ENCODE peak calls at places on chromosomes 6 and 20, in five cellular contexts. One of them, this sample, is unnamed.

GRCh38 chr6:42598300-42598699 is 34.5 kb downstream of the UBR2 start:
- DNase-seq in GM12878: no peak
- DNase-seq in SK-N-SH: no peak
- DNase-seq in HepG2: no peak
- DNase-seq in K562: no peak
- DNase-seq in this sample: no peak

GRCh38 chr20:41436679-41437078 is 70.1 kb upstream of the EMILIN3 start:
- DNase-seq in GM12878: no peak
- DNase-seq in SK-N-SH: no peak
- DNase-seq in HepG2: no peak
- DNase-seq in K562: no peak
- DNase-seq in this sample: peak; percentile 88

GRCh38 chr6:7587631-7588100 is 2.3 kb upstream of the SNRNP48 start:
- DNase-seq in GM12878: no peak
- DNase-seq in SK-N-SH: no peak
- DNase-seq in HepG2: no peak
- DNase-seq in K562: no peak
- DNase-seq in this sample: peak; percentile 69

GRCh38 chr6:15595461-15596173 is 67.2 kb downstream of the DTNBP1 start:
- DNase-seq in GM12878: no peak
- DNase-seq in SK-N-SH: no peak
- DNase-seq in HepG2: no peak
- DNase-seq in K562: no peak
- DNase-seq in this sample: peak; percentile 41

GRCh38 chr6:157194643-157195042 is 128.7 kb downstream of the TMEM242 start:
- DNase-seq in GM12878: no peak
- DNase-seq in SK-N-SH: no peak
- DNase-seq in HepG2: no peak
- DNase-seq in K562: no peak
- DNase-seq in this sample: peak; percentile 65

GRCh38 chr6:148203970-148204369 is 138.7 kb upstream of the SASH1 start:
- DNase-seq in GM12878: peak; percentile 66
- DNase-seq in SK-N-SH: no peak
- DNase-seq in HepG2: no peak
- DNase-seq in K562: no peak
- DNase-seq in this sample: peak; percentile 90

GRCh38 chr20:45404438-45404837 is 3.7 kb upstream of the DBNDD2 start:
- DNase-seq in GM12878: no peak
- DNase-seq in SK-N-SH: no peak
- DNase-seq in HepG2: no peak
- DNase-seq in K562: no peak
- DNase-seq in this sample: no peak

GRCh38 chr6:135181333-135182119 is 418 bp downstream of the MYB start:
- DNase-seq in GM12878: no peak
- DNase-seq in SK-N-SH: no peak
- DNase-seq in HepG2: no peak
- DNase-seq in K562: no peak
- DNase-seq in this sample: no peak

GRCh38 chr6:20632696-20633095 is 98.4 kb downstream of the CDKAL1 start:
- DNase-seq in GM12878: no peak
- DNase-seq in SK-N-SH: no peak
- DNase-seq in HepG2: no peak
- DNase-seq in K562: no peak
- DNase-seq in this sample: no peak

GRCh38 chr6:80472276-80472675 is 365.8 kb downstream of the BCKDHB start:
- DNase-seq in GM12878: no peak
- DNase-seq in SK-N-SH: no peak
- DNase-seq in HepG2: no peak
- DNase-seq in K562: no peak
- DNase-seq in this sample: peak; percentile 15

GRCh38 chr20:50625986-50626677 is 65.2 kb downstream of the RIPOR3 start:
- DNase-seq in GM12878: no peak
- DNase-seq in SK-N-SH: peak; percentile 64
- DNase-seq in HepG2: peak; percentile 75
- DNase-seq in K562: peak; percentile 74
- DNase-seq in this sample: peak; percentile 39

GRCh38 chr20:58690351-58690750 is 2.2 kb upstream of the NPEPL1 start:
- DNase-seq in GM12878: no peak
- DNase-seq in SK-N-SH: no peak
- DNase-seq in HepG2: no peak
- DNase-seq in K562: no peak
- DNase-seq in this sample: no peak

GRCh38 chr20:58691773-58692578 is 624 bp upstream of the NPEPL1 start:
- DNase-seq in GM12878: no peak
- DNase-seq in SK-N-SH: no peak
- DNase-seq in HepG2: no peak
- DNase-seq in K562: no peak
- DNase-seq in this sample: no peak

GRCh38 chr20:58692579-58693225 is at the start of gene NPEPL1:
- DNase-seq in GM12878: no peak
- DNase-seq in SK-N-SH: no peak
- DNase-seq in HepG2: no peak
- DNase-seq in K562: no peak
- DNase-seq in this sample: peak; percentile 67

GRCh38 chr20:58690851-58691250 is 1.7 kb upstream of the NPEPL1 start:
- DNase-seq in GM12878: no peak
- DNase-seq in SK-N-SH: no peak
- DNase-seq in HepG2: no peak
- DNase-seq in K562: no peak
- DNase-seq in this sample: peak; percentile 22

GRCh38 chr20:58691405-58691772 is 1.2 kb upstream of the NPEPL1 start:
- DNase-seq in GM12878: no peak
- DNase-seq in SK-N-SH: no peak
- DNase-seq in HepG2: no peak
- DNase-seq in K562: no peak
- DNase-seq in this sample: no peak
- TF ChIP-seq SMC3 in GM12878: no peak
- TF ChIP-seq SMC3 in SK-N-SH: no peak
- TF ChIP-seq SMC3 in HepG2: no peak
- TF ChIP-seq SMC3 in K562: no peak
- TF ChIP-seq SMC3 in this sample: no peak

GRCh38 chr6:113697642-113698410 is 159.3 kb upstream of the MARCKS start:
- DNase-seq in GM12878: no peak
- DNase-seq in SK-N-SH: no peak
- DNase-seq in HepG2: no peak
- DNase-seq in K562: no peak
- DNase-seq in this sample: peak; percentile 98
- H3K27ac ChIP-seq in GM12878: no peak overlapping the region
- H3K27ac ChIP-seq in SK-N-SH: no peak overlapping the region
- H3K27ac ChIP-seq in HepG2: no peak overlapping the region
- H3K27ac ChIP-seq in K562: no peak overlapping the region
- H3K27ac ChIP-seq in this sample: no peak overlapping the region

GRCh38 chr20:32661820-32662528 is 11.8 kb downstream of the C20orf203 start:
- DNase-seq in GM12878: no peak
- DNase-seq in SK-N-SH: no peak
- DNase-seq in HepG2: no peak
- DNase-seq in K562: no peak
- DNase-seq in this sample: no peak
- H3K9ac ChIP-seq in GM12878: no peak overlapping the region
- H3K9ac ChIP-seq in SK-N-SH: no peak overlapping the region
- H3K9ac ChIP-seq in HepG2: no peak overlapping the region
- H3K9ac ChIP-seq in K562: peak overlapping the region; percentile 4
- H3K9ac ChIP-seq in this sample: no peak overlapping the region

GRCh38 chr6:39426057-39426592 is 103.6 kb upstream of the KCNK16 start:
- DNase-seq in GM12878: no peak
- DNase-seq in SK-N-SH: no peak
- DNase-seq in HepG2: no peak
- DNase-seq in K562: no peak
- DNase-seq in this sample: peak; percentile 33
- TF ChIP-seq SMC3 in GM12878: no peak
- TF ChIP-seq SMC3 in SK-N-SH: no peak
- TF ChIP-seq SMC3 in HepG2: no peak
- TF ChIP-seq SMC3 in K562: no peak
- TF ChIP-seq SMC3 in this sample: no peak

GRCh38 chr6:89984926-89985743 is 90.9 kb downstream of the GJA10 start:
- DNase-seq in GM12878: no peak
- DNase-seq in SK-N-SH: peak; percentile 83
- DNase-seq in HepG2: no peak
- DNase-seq in K562: peak; percentile 40
- DNase-seq in this sample: peak; percentile 76

GRCh38 chr6:89987830-89988229 is 93.6 kb downstream of the GJA10 start:
- DNase-seq in GM12878: no peak
- DNase-seq in SK-N-SH: no peak
- DNase-seq in HepG2: no peak
- DNase-seq in K562: no peak
- DNase-seq in this sample: no peak

GRCh38 chr6:89986650-89987074 is 92.4 kb downstream of the GJA10 start:
- DNase-seq in GM12878: no peak
- DNase-seq in SK-N-SH: no peak
- DNase-seq in HepG2: no peak
- DNase-seq in K562: no peak
- DNase-seq in this sample: peak; percentile 89

GRCh38 chr6:89987140-89987539 is 92.9 kb downstream of the GJA10 start:
- DNase-seq in GM12878: no peak
- DNase-seq in SK-N-SH: no peak
- DNase-seq in HepG2: no peak
- DNase-seq in K562: no peak
- DNase-seq in this sample: peak; percentile 32

GRCh38 chr6:89985744-89986493 is 91.7 kb downstream of the GJA10 start:
- DNase-seq in GM12878: no peak
- DNase-seq in SK-N-SH: peak; percentile 45
- DNase-seq in HepG2: no peak
- DNase-seq in K562: peak; percentile 17
- DNase-seq in this sample: peak; percentile 96
- H3K27ac ChIP-seq in GM12878: no peak overlapping the region
- H3K27ac ChIP-seq in SK-N-SH: peak overlapping the region; percentile 99
- H3K27ac ChIP-seq in HepG2: no peak overlapping the region
- H3K27ac ChIP-seq in K562: no peak overlapping the region
- H3K27ac ChIP-seq in this sample: peak overlapping the region; percentile 70